ENCODE peak calls at places on chromosome 5, in four cellular contexts. J is left ventricle myocardium inferior, A is heart right ventricle, P is fibroblast of pulmonary artery. I is an unnamed sample.

GRCh38 chr5:74326571-74327338 is 313.8 kb downstream of the ENC1 start:
- DNase-seq in J (no peak), A (no peak), P (peak), I (no peak)

GRCh38 chr5:77907786-77908185 is 131.6 kb upstream of the TBCA start:
- DNase-seq in J (no peak), A (no peak), P (no peak), I (no peak)

GRCh38 chr5:110945874-110946436 is 125.6 kb upstream of the TSLP start:
- DNase-seq in J (no peak), A (no peak), P (no peak), I (no peak)

GRCh38 chr5:172450861-172451695 is 3.2 kb downstream of the SH3PXD2B start:
- DNase-seq in J (no peak), A (no peak), P (peak), I (no peak)

GRCh38 chr5:1256776-1257175 is 31.6 kb downstream of the SLC6A18 start:
- DNase-seq in J (no peak), A (no peak), P (no peak), I (no peak)

GRCh38 chr5:126972062-126972895 is 58.1 kb downstream of the MARCHF3 start:
- DNase-seq in J (no peak), A (no peak), P (peak), I (no peak)

GRCh38 chr5:101012880-101013279 is 109.8 kb upstream of the ST8SIA4 start:
- DNase-seq in J (no peak), A (no peak), P (no peak), I (no peak)

GRCh38 chr5:68710514-68710913 is 383.3 kb upstream of the SLC30A5 start:
- DNase-seq in J (no peak), A (no peak), P (no peak), I (peak)

GRCh38 chr5:164094321-164094720 is 588.9 kb downstream of the MAT2B start:
- DNase-seq in J (no peak), A (no peak), P (no peak), I (no peak)

GRCh38 chr5:81757404-81757803 is 6.5 kb upstream of the SSBP2 start:
- DNase-seq in J (no peak), A (no peak), P (no peak), I (no peak)

GRCh38 chr5:111461934-111462333 is 50.4 kb downstream of the STARD4 start:
- DNase-seq in J (no peak), A (no peak), P (no peak), I (no peak)

GRCh38 chr5:103057208-103058130 is 62.5 kb downstream of the GIN1 start:
- DNase-seq in J (no peak), A (no peak), P (peak), I (no peak)

GRCh38 chr5:175378444-175379028 is 65.4 kb downstream of the DRD1 start:
- DNase-seq in J (no peak), A (no peak), P (no peak), I (no peak)